ENCODE peak calls at places on chromosomes 2 and 18, in four cellular contexts. T, H, J and K are unnamed samples.

GRCh38 chr2:9221223-9221622 is 14.6 kb downstream of the ASAP2 start:
- DNase-seq in T (no peak), J (no peak), H (no peak), K (no peak)

GRCh38 chr18:76817888-76818611 is 4.3 kb upstream of the ZNF236 start:
- DNase-seq in J (no peak), T (no peak), H (no peak), K (no peak)

GRCh38 chr2:202545931-202546330 is 88.8 kb upstream of the FAM117B start:
- DNase-seq in H (no peak), J (no peak), T (no peak), K (no peak)

GRCh38 chr2:215793747-215794595 is 219.4 kb downstream of the MREG start:
- DNase-seq in J (no peak), H (no peak), T (peak; percentile 91), K (peak; percentile 97)

GRCh38 chr18:23963443-23964185 is 50.9 kb upstream of the TTC39C start:
- DNase-seq in T (no peak), H (no peak), J (no peak), K (no peak)

GRCh38 chr2:36173760-36174362 is 181.7 kb upstream of the CRIM1 start:
- DNase-seq in J (no peak), H (no peak), T (no peak), K (no peak)

GRCh38 chr2:154686162-154686561 is 12.3 kb upstream of the KCNJ3 start:
- DNase-seq in J (no peak), T (no peak), H (no peak), K (no peak)

GRCh38 chr2:28691774-28692281 is 59.8 kb upstream of the PPP1CB start:
- DNase-seq in H (no peak), J (no peak), T (peak; percentile 29), K (no peak)

GRCh38 chr2:208150956-208151355 is 5.0 kb upstream of the CRYGB start:
- DNase-seq in H (no peak), T (no peak), J (no peak), K (no peak)

GRCh38 chr2:110114801-110115200 is 821 bp downstream of the MALL start:
- DNase-seq in H (no peak), J (no peak), T (no peak), K (no peak)

GRCh38 chr2:61328707-61329251 is 142.1 kb downstream of the USP34 start:
- DNase-seq in H (no peak), J (no peak), T (peak; percentile 74), K (no peak)

GRCh38 chr2:62266433-62267038 is 70.6 kb downstream of the B3GNT2 start:
- DNase-seq in T (peak; percentile 51), J (no peak), H (no peak), K (peak; percentile 56)

GRCh38 chr2:163187119-163187518 is 348.6 kb upstream of the KCNH7 start:
- DNase-seq in T (no peak), H (no peak), J (no peak), K (no peak)

GRCh38 chr18:59881728-59882685 is 17.8 kb upstream of the PMAIP1 start:
- DNase-seq in T (no peak), H (peak; percentile 36), J (no peak), K (no peak)

GRCh38 chr18:77635441-77635840 is 385.8 kb downstream of the GALR1 start:
- DNase-seq in J (peak; percentile 46), T (no peak), H (no peak), K (no peak)

GRCh38 chr2:105765415-105766299 is 20.9 kb downstream of the NCK2 start:
- DNase-seq in T (no peak), J (no peak), H (no peak), K (no peak)

GRCh38 chr2:127087780-127088495 is 19.0 kb downstream of the BIN1 start:
- DNase-seq in T (no peak), J (no peak), H (no peak), K (no peak)

GRCh38 chr18:27656167-27656778 is 471.2 kb upstream of the CHST9 start:
- DNase-seq in J (no peak), H (no peak), T (no peak), K (peak; percentile 17)

GRCh38 chr2:142937347-142937746 is 59.9 kb downstream of the KYNU start:
- DNase-seq in J (no peak), T (no peak), H (no peak), K (no peak)

GRCh38 chr2:95122197-95122551 is 566 bp upstream of the MRPS5 start:
- DNase-seq in J (no peak), T (no peak), H (no peak), K (no peak)

GRCh38 chr2:181438298-181438697 is 18.9 kb upstream of the ITGA4 start:
- DNase-seq in H (peak; percentile 43), T (no peak), J (no peak), K (no peak)

GRCh38 chr2:213306320-213306942 is 22.2 kb downstream of the SPAG16 start:
- DNase-seq in J (no peak), H (no peak), T (no peak), K (no peak)

GRCh38 chr18:24651472-24651871 is 191.0 kb downstream of the HRH4 start:
- DNase-seq in J (no peak), H (no peak), T (no peak), K (no peak)

GRCh38 chr18:13477147-13477683 is 249.1 kb downstream of the FAM210A start:
- DNase-seq in T (no peak), H (no peak), J (no peak), K (no peak)

GRCh38 chr2:53670351-53670750 is 97.3 kb upstream of the CHAC2 start:
- DNase-seq in J (no peak), T (no peak), H (no peak), K (no peak)

GRCh38 chr2:236627193-236627592 is 57.6 kb downstream of the ACKR3 start:
- DNase-seq in T (no peak), J (no peak), H (no peak), K (no peak)

GRCh38 chr2:196225213-196225612 is 53.8 kb upstream of the STK17B start:
- DNase-seq in T (no peak), H (no peak), J (no peak), K (no peak)

GRCh38 chr18:76558881-76559667 is 64.0 kb upstream of the ZNF516 start:
- DNase-seq in T (no peak), H (no peak), J (no peak), K (no peak)

GRCh38 chr2:153575171-153575853 is 96.8 kb upstream of the RPRM start:
- DNase-seq in H (no peak), T (no peak), J (no peak), K (no peak)

GRCh38 chr18:58180738-58181353 is 136.8 kb downstream of the NEDD4L start:
- DNase-seq in T (no peak), J (no peak), H (peak; percentile 72), K (no peak)

GRCh38 chr2:9549420-9549819 is 6.2 kb downstream of the ADAM17 start:
- DNase-seq in J (no peak), T (no peak), H (no peak), K (no peak)

GRCh38 chr2:8380573-8380972 is 301.3 kb upstream of the ID2 start:
- DNase-seq in H (no peak), J (no peak), T (no peak), K (no peak)

GRCh38 chr18:12944724-12945123 is 3.1 kb upstream of the SEH1L start:
- DNase-seq in J (no peak), T (no peak), H (no peak), K (no peak)

GRCh38 chr2:29322011-29322410 is 206.8 kb downstream of the CLIP4 start:
- DNase-seq in T (no peak), H (no peak), J (no peak), K (no peak)

GRCh38 chr2:82694431-82694830 is 1764.6 kb downstream of the SUCLG1 start:
- DNase-seq in T (no peak), H (no peak), J (no peak), K (no peak)

GRCh38 chr2:110724820-110725219 is 7.6 kb upstream of the ACOXL start:
- DNase-seq in J (no peak), T (no peak), H (no peak), K (no peak)

GRCh38 chr2:237552911-237553310 is 13.5 kb upstream of the PRLH start:
- DNase-seq in T (no peak), J (no peak), H (no peak), K (no peak)

GRCh38 chr18:64017870-64018269 is 48.0 kb downstream of the SERPINB8 start:
- DNase-seq in H (no peak), J (no peak), T (no peak), K (no peak)